ENCODE peak calls at places on chromosomes 6 and 20, in six cellular contexts. U, J, F, T, E and H are unnamed samples.
A peak's percentile ranks its signal among the peaks of the same experiment; 100 is the strongest.

GRCh38 chr20:47334022-47334551 is 22.4 kb downstream of the ZMYND8 start:
- DNase-seq in U (peak; percentile 96), J (no peak), F (peak; percentile 96), T (no peak), E (peak; percentile 34), H (peak; percentile 59)

GRCh38 chr20:14444106-14444505 is 106.7 kb upstream of the FLRT3 start:
- DNase-seq in U (no peak), J (no peak), F (no peak), T (no peak), E (no peak), H (no peak)

GRCh38 chr20:58647814-58648501 is 3.1 kb upstream of the STX16 start:
- DNase-seq in U (peak; percentile 82), J (no peak), F (peak; percentile 75), T (no peak), E (no peak), H (peak; percentile 79)

GRCh38 chr20:43911066-43911465 is 3.6 kb upstream of the TOX2 start:
- DNase-seq in U (peak; percentile 82), J (peak; percentile 13), F (peak; percentile 90), T (no peak), E (no peak), H (peak; percentile 36)

GRCh38 chr20:38271609-38272120 is 11.1 kb upstream of the KIAA1755 start:
- DNase-seq in U (no peak), J (no peak), F (no peak), T (no peak), E (no peak), H (no peak)

GRCh38 chr6:13725570-13725969 is 13.9 kb upstream of the RANBP9 start:
- DNase-seq in U (peak; percentile 12), J (no peak), F (no peak), T (no peak), E (no peak), H (no peak)

GRCh38 chr6:157045831-157046454 is 268.8 kb downstream of the ARID1B start:
- DNase-seq in U (peak; percentile 82), J (peak; percentile 82), F (peak; percentile 70), T (no peak), E (peak; percentile 54), H (peak; percentile 70)

GRCh38 chr20:25244976-25245375 is 2.9 kb upstream of the PYGB start:
- DNase-seq in U (no peak), J (no peak), F (no peak), T (no peak), E (no peak), H (no peak)

GRCh38 chr20:46127396-46128010 is 9.4 kb downstream of the CD40 start:
- DNase-seq in U (no peak), J (no peak), F (no peak), T (peak; percentile 18), E (no peak), H (no peak)